ENCODE peak calls at places on chromosomes 13 and 19, in seven cellular contexts. Y is GM12891, V is IMR-90, Z is body of pancreas, H is uterus, S is H1, M is tibial nerve. D is an unnamed sample.

GRCh38 chr13:91133941-91134772 is 213.3 kb upstream of the MIR17HG start:
- DNase-seq in Y (no peak), V (peak; percentile 54), Z (peak; percentile 58), H (no peak), S (no peak), M (peak; percentile 55), D (no peak)

GRCh38 chr13:35881360-35881759 is 249.8 kb downstream of the DCLK1 start:
- DNase-seq in Y (no peak), V (peak; percentile 39), Z (no peak), H (no peak), S (no peak), M (no peak), D (no peak)

GRCh38 chr19:35796645-35797542 is 15.8 kb downstream of the PRODH2 start:
- DNase-seq in Y (no peak), V (no peak), Z (no peak), H (no peak), S (no peak), M (no peak), D (no peak)

GRCh38 chr19:49430678-49431329 is 5.6 kb downstream of the GFY start:
- DNase-seq in Y (no peak), V (no peak), Z (no peak), H (no peak), S (no peak), M (no peak), D (no peak)

GRCh38 chr19:29681422-29682235 is 16.4 kb downstream of the PLEKHF1 start:
- DNase-seq in Y (no peak), V (no peak), Z (no peak), H (no peak), S (no peak), M (peak; percentile 33), D (peak; percentile 57)

GRCh38 chr13:39929583-39929982 is 274.1 kb downstream of the COG6 start:
- DNase-seq in Y (no peak), V (no peak), Z (no peak), H (no peak), S (no peak), M (no peak), D (no peak)

GRCh38 chr13:102897371-102898138 is 51.7 kb downstream of the ERCC5 start:
- DNase-seq in Y (no peak), V (no peak), Z (no peak), H (no peak), S (no peak), M (no peak), D (peak; percentile 9)

GRCh38 chr13:29081036-29081435 is 260.9 kb downstream of the MTUS2 start:
- DNase-seq in Y (no peak), V (no peak), Z (no peak), H (no peak), S (no peak), M (no peak), D (no peak)

GRCh38 chr19:29401712-29402421 is 123.9 kb upstream of the VSTM2B start:
- DNase-seq in Y (no peak), V (no peak), Z (no peak), H (peak; percentile 28), S (no peak), M (no peak), D (no peak)

GRCh38 chr19:19308373-19308772 is 11.9 kb downstream of the SUGP1 start:
- DNase-seq in Y (no peak), V (no peak), Z (no peak), H (no peak), S (no peak), M (no peak), D (no peak)

GRCh38 chr13:51714663-51715168 is 89.2 kb downstream of the DHRS12 start:
- DNase-seq in Y (no peak), V (peak; percentile 89), Z (no peak), H (no peak), S (no peak), M (no peak), D (no peak)

GRCh38 chr19:10086032-10086903 is at the start of gene SHFL:
- DNase-seq in Y (peak; percentile 93), V (peak; percentile 45), Z (peak; percentile 75), H (peak; percentile 82), S (peak; percentile 87), M (peak; percentile 50), D (peak; percentile 30)

DNA sequence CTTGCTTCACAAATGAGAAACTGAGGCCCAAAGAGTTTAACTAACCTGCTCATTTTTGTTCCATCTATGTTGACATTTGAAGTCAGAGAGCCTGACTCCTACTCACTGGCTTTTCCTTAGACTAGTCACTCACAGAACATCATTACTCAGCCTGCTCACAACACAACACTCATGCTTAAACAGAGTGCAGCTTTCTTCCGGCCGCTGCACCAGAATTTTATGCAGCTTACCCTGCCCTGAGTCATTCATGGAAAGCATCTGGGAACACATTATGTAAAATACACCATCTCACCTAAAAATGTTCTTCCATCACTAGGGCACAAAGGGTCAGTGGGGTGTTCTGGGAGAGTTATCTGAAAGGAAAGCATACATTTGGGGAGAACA is 303.4 kb downstream of the SPRY2 start:
- DNase-seq in Y (no peak), V (peak; percentile 95), Z (no peak), H (no peak), S (no peak), M (no peak), D (no peak)
- TF ChIP-seq POLR2A in Y (no peak), V (no peak), Z (no peak), H (no peak), S (no peak), M (no peak), D (no peak)

GRCh38 chr19:4030552-4030951 is 23.0 kb downstream of the PIAS4 start:
- DNase-seq in Y (no peak), V (no peak), Z (no peak), H (no peak), S (no peak), M (no peak), D (no peak)

GRCh38 chr19:4032436-4032835 is 24.9 kb downstream of the PIAS4 start:
- DNase-seq in Y (no peak), V (no peak), Z (no peak), H (no peak), S (no peak), M (no peak), D (no peak)

GRCh38 chr19:4031420-4031819 is 23.9 kb downstream of the PIAS4 start:
- DNase-seq in Y (no peak), V (no peak), Z (no peak), H (no peak), S (no peak), M (no peak), D (no peak)

GRCh38 chr19:4029247-4029614 is 21.7 kb downstream of the PIAS4 start:
- DNase-seq in Y (no peak), V (no peak), Z (no peak), H (no peak), S (no peak), M (no peak), D (no peak)

GRCh38 chr19:4030981-4031380 is 23.4 kb downstream of the PIAS4 start:
- DNase-seq in Y (no peak), V (no peak), Z (no peak), H (no peak), S (no peak), M (no peak), D (no peak)
- TF ChIP-seq POLR2A in Y (no peak), V (no peak), Z (no peak), H (no peak), S (no peak), M (no peak), D (no peak)

GRCh38 chr19:44890366-44891015 is 563 bp upstream of the TOMM40 start:
- DNase-seq in Y (peak; percentile 98), V (peak; percentile 100), Z (no peak), H (peak; percentile 100), S (peak; percentile 99), M (peak; percentile 100), D (peak; percentile 100)
- TF ChIP-seq POLR2A in Y (peak; percentile 84), V (peak; percentile 70), Z (peak; percentile 45), H (peak; percentile 66), S (peak; percentile 83), M (peak; percentile 59), D (peak; percentile 31)

DNA sequence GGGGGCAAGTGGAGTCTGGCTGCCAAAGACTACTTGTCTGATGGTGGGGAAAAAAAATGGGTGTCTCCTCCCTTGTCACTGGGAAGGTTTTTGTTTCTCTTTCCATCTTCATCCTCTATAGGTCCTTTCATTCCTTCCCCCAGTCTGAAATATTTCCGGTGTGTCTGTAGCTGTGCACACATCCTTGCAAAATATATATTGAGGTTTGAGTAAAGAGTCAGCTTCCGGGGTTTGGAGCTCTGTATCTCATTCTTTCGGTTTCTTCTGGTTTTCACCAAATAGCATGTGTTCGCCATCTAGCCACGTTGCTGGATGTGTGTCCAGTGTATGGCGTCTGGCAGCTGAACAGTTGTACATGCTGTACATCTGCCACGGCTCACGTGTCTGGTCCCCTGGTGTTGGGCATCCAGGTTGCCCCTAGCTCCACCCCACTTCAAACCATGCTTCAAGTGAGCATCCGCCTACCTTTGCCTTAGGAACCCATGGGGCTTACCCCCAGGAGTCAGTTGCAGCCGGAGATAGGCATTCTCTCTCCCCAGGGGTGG is 142.2 kb downstream of the SIPA1L3 start:
- DNase-seq in Y (peak; percentile 51), V (no peak), Z (no peak), H (no peak), S (no peak), M (no peak), D (no peak)
- TF ChIP-seq POLR2A in Y (peak; percentile 61), V (no peak), Z (no peak), H (no peak), S (no peak), M (no peak), D (no peak)

DNA sequence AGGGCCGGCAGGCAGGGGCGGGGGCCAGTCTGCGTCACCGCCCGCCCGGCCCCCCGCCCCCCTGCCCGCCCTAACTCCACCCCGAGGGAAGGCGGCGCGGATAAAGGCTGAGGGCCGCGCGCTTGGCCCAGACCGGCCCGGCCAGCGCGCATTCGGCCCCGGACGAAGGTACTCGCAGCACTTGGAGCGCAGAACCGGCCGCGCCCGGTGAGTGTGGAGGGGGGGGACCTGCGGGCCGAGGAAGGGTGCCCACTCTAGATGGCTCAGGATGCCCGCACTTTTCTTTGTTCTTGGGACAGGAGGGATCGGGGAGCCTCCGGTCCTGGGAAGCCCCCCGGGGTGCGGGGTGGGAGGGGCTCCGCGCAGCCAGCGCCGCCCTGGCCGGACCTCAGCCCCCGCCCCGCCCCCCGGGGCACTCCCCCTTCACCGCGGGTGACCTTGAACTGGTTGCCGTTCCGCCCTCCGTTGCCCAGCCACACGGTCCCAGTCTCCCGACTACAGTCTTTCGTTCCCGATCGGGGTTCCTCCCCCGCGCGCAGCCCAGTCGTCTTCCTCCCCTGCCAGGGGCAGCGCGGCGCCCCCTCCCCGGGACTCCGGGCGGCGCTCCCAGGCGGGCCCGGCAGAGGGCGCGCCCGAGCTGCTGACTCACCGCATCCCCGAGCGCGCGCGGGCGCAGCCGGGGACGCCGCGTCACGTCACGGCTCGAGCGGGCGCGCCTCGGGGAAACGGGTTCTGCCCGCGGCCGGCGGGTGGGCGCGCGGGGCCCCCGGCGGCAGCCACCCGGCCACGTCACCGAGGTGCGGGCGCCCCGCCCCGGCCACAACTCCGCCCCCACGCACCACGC is at the start of gene MIDN:
- DNase-seq in Y (no peak), V (peak; percentile 86), Z (peak; percentile 89), H (peak; percentile 87), S (peak; percentile 95), M (peak; percentile 66), D (peak; percentile 77)
- TF ChIP-seq POLR2A in Y (peak; percentile 87), V (peak; percentile 98), Z (peak; percentile 97), H (peak; percentile 79), S (no peak), M (peak; percentile 87), D (peak; percentile 92)

D was measured in gastrocnemius medialis.